ENCODE peak calls at places on chromosomes 6 and 20, in five cellular contexts. One of them, this sample, is unnamed.

GRCh38 chr6:49430187-49430586 is 32.9 kb downstream of the MMUT start:
- DNase-seq in right cardiac atrium: no peak
- DNase-seq in stomach: no peak
- DNase-seq in pons: no peak
- DNase-seq in smooth muscle cell of the brain vasculature: no peak
- DNase-seq in this sample: no peak

GRCh38 chr6:100115702-100116101 is 121.7 kb upstream of the MCHR2 start:
- DNase-seq in right cardiac atrium: no peak
- DNase-seq in stomach: no peak
- DNase-seq in pons: no peak
- DNase-seq in smooth muscle cell of the brain vasculature: no peak
- DNase-seq in this sample: no peak

GRCh38 chr6:130815200-130816071 is 11.8 kb upstream of the SMLR1 start:
- DNase-seq in right cardiac atrium: no peak
- DNase-seq in stomach: no peak
- DNase-seq in pons: no peak
- DNase-seq in smooth muscle cell of the brain vasculature: no peak
- DNase-seq in this sample: no peak

GRCh38 chr20:23048283-23049200 is 930 bp downstream of the THBD start:
- DNase-seq in right cardiac atrium: peak
- DNase-seq in stomach: peak
- DNase-seq in pons: no peak
- DNase-seq in smooth muscle cell of the brain vasculature: no peak
- DNase-seq in this sample: peak

GRCh38 chr6:125793280-125793679 is 2.5 kb downstream of the NCOA7 start:
- DNase-seq in right cardiac atrium: no peak
- DNase-seq in stomach: no peak
- DNase-seq in pons: no peak
- DNase-seq in smooth muscle cell of the brain vasculature: no peak
- DNase-seq in this sample: no peak

GRCh38 chr6:169156108-169156821 is 97.4 kb downstream of the THBS2 start:
- DNase-seq in right cardiac atrium: no peak
- DNase-seq in stomach: peak
- DNase-seq in pons: no peak
- DNase-seq in smooth muscle cell of the brain vasculature: no peak
- DNase-seq in this sample: no peak

GRCh38 chr20:39880890-39881289 is 808.1 kb downstream of the MAFB start:
- DNase-seq in right cardiac atrium: no peak
- DNase-seq in stomach: no peak
- DNase-seq in pons: no peak
- DNase-seq in smooth muscle cell of the brain vasculature: no peak
- DNase-seq in this sample: no peak

GRCh38 chr6:45987866-45988265 is 27.8 kb downstream of the CLIC5 start:
- DNase-seq in right cardiac atrium: no peak
- DNase-seq in stomach: no peak
- DNase-seq in pons: no peak
- DNase-seq in smooth muscle cell of the brain vasculature: no peak
- DNase-seq in this sample: no peak

GRCh38 chr6:99490608-99491007 is 24.6 kb downstream of the USP45 start:
- DNase-seq in right cardiac atrium: no peak
- DNase-seq in stomach: no peak
- DNase-seq in pons: no peak
- DNase-seq in smooth muscle cell of the brain vasculature: no peak
- DNase-seq in this sample: no peak

GRCh38 chr6:157656437-157657005 is 166.5 kb upstream of the SNX9 start:
- DNase-seq in right cardiac atrium: no peak
- DNase-seq in stomach: no peak
- DNase-seq in pons: no peak
- DNase-seq in smooth muscle cell of the brain vasculature: no peak
- DNase-seq in this sample: no peak

GRCh38 chr6:150891886-150892485 is 26.5 kb downstream of the MTHFD1L start:
- DNase-seq in right cardiac atrium: peak
- DNase-seq in stomach: peak
- DNase-seq in pons: peak
- DNase-seq in smooth muscle cell of the brain vasculature: peak
- DNase-seq in this sample: peak

GRCh38 chr6:11785449-11785951 is 6.9 kb upstream of the ADTRP start:
- DNase-seq in right cardiac atrium: no peak
- DNase-seq in stomach: no peak
- DNase-seq in pons: no peak
- DNase-seq in smooth muscle cell of the brain vasculature: no peak
- DNase-seq in this sample: no peak

GRCh38 chr6:147238164-147238563 is 33.9 kb downstream of the STXBP5 start:
- DNase-seq in right cardiac atrium: no peak
- DNase-seq in stomach: no peak
- DNase-seq in pons: no peak
- DNase-seq in smooth muscle cell of the brain vasculature: no peak
- DNase-seq in this sample: no peak

GRCh38 chr6:121503633-121504032 is 68.2 kb downstream of the GJA1 start:
- DNase-seq in right cardiac atrium: no peak
- DNase-seq in stomach: no peak
- DNase-seq in pons: no peak
- DNase-seq in smooth muscle cell of the brain vasculature: no peak
- DNase-seq in this sample: no peak

GRCh38 chr6:87378947-87379346 is 28.8 kb upstream of the CFAP206 start:
- DNase-seq in right cardiac atrium: no peak
- DNase-seq in stomach: no peak
- DNase-seq in pons: no peak
- DNase-seq in smooth muscle cell of the brain vasculature: no peak
- DNase-seq in this sample: no peak

GRCh38 chr20:62575976-62576722 is 66.2 kb upstream of the SLCO4A1 start:
- DNase-seq in right cardiac atrium: no peak
- DNase-seq in stomach: no peak
- DNase-seq in pons: no peak
- DNase-seq in smooth muscle cell of the brain vasculature: no peak
- DNase-seq in this sample: no peak

GRCh38 chr20:19568128-19568527 is 189.9 kb upstream of the RIN2 start:
- DNase-seq in right cardiac atrium: no peak
- DNase-seq in stomach: no peak
- DNase-seq in pons: no peak
- DNase-seq in smooth muscle cell of the brain vasculature: no peak
- DNase-seq in this sample: no peak